ENCODE peak calls at places on chromosomes 7 and 10, in six cellular contexts. P is NCI-H1417, T is GM12891, N is heart left ventricle, M is left cardiac atrium, O is NCI-H1105. H is an unnamed sample.

GRCh38 chr10:59709472-59710125 is at the start of gene SLC16A9:
- DNase-seq in P (peak; percentile 61), T (peak; percentile 71), N (peak; percentile 63), M (peak; percentile 46), O (peak; percentile 32), H (peak; percentile 21)

GRCh38 chr10:6201511-6201975 is 1.2 kb upstream of the PFKFB3 start:
- DNase-seq in P (peak; percentile 30), T (peak; percentile 75), N (peak; percentile 84), M (peak; percentile 75), O (no peak), H (peak; percentile 41)

GRCh38 chr7:24965831-24966708 is 13.9 kb downstream of the OSBPL3 start:
- DNase-seq in P (peak; percentile 25), T (no peak), N (peak; percentile 38), M (peak; percentile 25), O (no peak), H (peak; percentile 95)

GRCh38 chr10:125161570-125162139 is 1.3 kb upstream of the CTBP2 start:
- DNase-seq in P (no peak), T (no peak), N (peak; percentile 39), M (no peak), O (no peak), H (no peak)

GRCh38 chr7:105638942-105639495 is 57.7 kb upstream of the EFCAB10 start:
- DNase-seq in P (peak; percentile 88), T (no peak), N (no peak), M (no peak), O (no peak), H (no peak)

GRCh38 chr10:71748671-71749191 is 24.6 kb downstream of the VSIR start:
- DNase-seq in P (no peak), T (peak; percentile 72), N (peak; percentile 88), M (peak; percentile 82), O (no peak), H (peak; percentile 70)

GRCh38 chr7:116446179-116446855 is 53.2 kb upstream of the CAV2 start:
- DNase-seq in P (no peak), T (no peak), N (no peak), M (no peak), O (no peak), H (no peak)

GRCh38 chr10:11798862-11799735 is 24.1 kb upstream of the PROSER2 start:
- DNase-seq in P (no peak), T (no peak), N (no peak), M (no peak), O (no peak), H (no peak)

GRCh38 chr7:28626629-28627262 is 214.4 kb downstream of the CREB5 start:
- DNase-seq in P (peak; percentile 22), T (peak; percentile 16), N (no peak), M (peak; percentile 24), O (peak; percentile 25), H (no peak)

GRCh38 chr7:148142660-148143248 is 447.8 kb upstream of the C7orf33 start:
- DNase-seq in P (peak; percentile 40), T (peak; percentile 6), N (no peak), M (no peak), O (peak; percentile 47), H (no peak)

GRCh38 chr7:92644406-92645113 is 54.4 kb upstream of the FAM133B start:
- DNase-seq in P (no peak), T (no peak), N (peak; percentile 87), M (peak; percentile 72), O (no peak), H (no peak)

GRCh38 chr10:7953447-7953846 is 101.0 kb upstream of the GATA3 start:
- DNase-seq in P (no peak), T (no peak), N (no peak), M (no peak), O (no peak), H (no peak)

GRCh38 chr7:2199956-2200583 is 32.7 kb downstream of the MAD1L1 start:
- DNase-seq in P (no peak), T (no peak), N (no peak), M (no peak), O (no peak), H (no peak)

GRCh38 chr7:37336259-37336658 is 112.4 kb downstream of the ELMO1 start:
- DNase-seq in P (no peak), T (no peak), N (no peak), M (no peak), O (no peak), H (peak; percentile 93)

GRCh38 chr10:59025981-59026730 is 150.3 kb upstream of the PHYHIPL start:
- DNase-seq in P (no peak), T (no peak), N (no peak), M (no peak), O (no peak), H (no peak)

GRCh38 chr7:148772297-148773089 is 73.8 kb downstream of the CUL1 start:
- DNase-seq in P (peak; percentile 24), T (no peak), N (no peak), M (no peak), O (no peak), H (no peak)

GRCh38 chr10:114499630-114500190 is 95.4 kb upstream of the AFAP1L2 start:
- DNase-seq in P (peak; percentile 23), T (no peak), N (no peak), M (no peak), O (no peak), H (peak; percentile 77)

GRCh38 chr7:76358053-76358477 is 726 bp downstream of the YWHAG start:
- DNase-seq in P (peak; percentile 87), T (no peak), N (peak; percentile 78), M (peak; percentile 71), O (peak; percentile 35), H (no peak)

GRCh38 chr10:89147256-89147655 is 59.9 kb downstream of the CH25H start:
- DNase-seq in P (no peak), T (no peak), N (no peak), M (no peak), O (no peak), H (no peak)

GRCh38 chr7:42596737-42597136 is 315.1 kb downstream of the C7orf25 start:
- DNase-seq in P (no peak), T (no peak), N (no peak), M (no peak), O (no peak), H (no peak)

GRCh38 chr10:96017227-96017687 is 26.1 kb upstream of the CCNJ start:
- DNase-seq in P (peak; percentile 43), T (peak; percentile 22), N (no peak), M (no peak), O (peak; percentile 33), H (peak; percentile 38)

GRCh38 chr7:81014266-81014665 is 95.4 kb upstream of the SEMA3C start:
- DNase-seq in P (no peak), T (no peak), N (no peak), M (no peak), O (no peak), H (no peak)

GRCh38 chr10:102780246-102780645 is 36.5 kb downstream of the WBP1L start:
- DNase-seq in P (no peak), T (no peak), N (no peak), M (no peak), O (no peak), H (no peak)

GRCh38 chr10:118800920-118801319 is 46.1 kb upstream of the CACUL1 start:
- DNase-seq in P (no peak), T (no peak), N (no peak), M (no peak), O (no peak), H (no peak)

GRCh38 chr10:24669285-24669861 is 54.3 kb downstream of the ARHGAP21 start:
- DNase-seq in P (no peak), T (no peak), N (no peak), M (no peak), O (no peak), H (no peak)

GRCh38 chr10:62795750-62796149 is 8.8 kb upstream of the ADO start:
- DNase-seq in P (no peak), T (no peak), N (peak; percentile 32), M (no peak), O (no peak), H (no peak)

GRCh38 chr7:26891400-26892355 is 27.3 kb upstream of the SKAP2 start:
- DNase-seq in P (no peak), T (no peak), N (no peak), M (no peak), O (no peak), H (no peak)

GRCh38 chr7:137873524-137873923 is 26.8 kb upstream of the DGKI start:
- DNase-seq in P (no peak), T (no peak), N (no peak), M (no peak), O (no peak), H (no peak)

GRCh38 chr7:4472739-4473138 is 209.4 kb upstream of the FOXK1 start:
- DNase-seq in P (peak; percentile 15), T (no peak), N (no peak), M (no peak), O (no peak), H (no peak)

GRCh38 chr7:15801565-15801964 is 115.1 kb upstream of the MEOX2 start:
- DNase-seq in P (no peak), T (no peak), N (no peak), M (peak; percentile 21), O (no peak), H (no peak)

GRCh38 chr7:8360564-8361153 is 72.8 kb upstream of the NXPH1 start:
- DNase-seq in P (no peak), T (no peak), N (no peak), M (no peak), O (no peak), H (no peak)

GRCh38 chr10:120457431-120458172 is 575 bp downstream of the PLPP4 start:
- DNase-seq in P (no peak), T (no peak), N (no peak), M (no peak), O (no peak), H (no peak)

GRCh38 chr10:68732651-68733050 is 11.6 kb downstream of the CCAR1 start:
- DNase-seq in P (no peak), T (no peak), N (no peak), M (no peak), O (no peak), H (no peak)

GRCh38 chr10:35390441-35390840 is 54.1 kb downstream of the CCNY start:
- DNase-seq in P (no peak), T (no peak), N (no peak), M (no peak), O (no peak), H (no peak)

GRCh38 chr10:4470231-4470840 is 355.7 kb upstream of the AKR1E2 start:
- DNase-seq in P (no peak), T (no peak), N (no peak), M (no peak), O (no peak), H (no peak)

GRCh38 chr7:85833071-85833470 is 646.2 kb upstream of the SEMA3D start:
- DNase-seq in P (no peak), T (no peak), N (no peak), M (no peak), O (no peak), H (no peak)

GRCh38 chr10:113665806-113666354 is 2.0 kb upstream of the NRAP start:
- DNase-seq in P (no peak), T (no peak), N (no peak), M (no peak), O (no peak), H (no peak)

GRCh38 chr10:101155896-101156295 is 24.8 kb downstream of the TLX1 start:
- DNase-seq in P (no peak), T (no peak), N (no peak), M (no peak), O (no peak), H (no peak)

GRCh38 chr7:151511946-151512345 is 7.7 kb downstream of the RHEB start:
- DNase-seq in P (no peak), T (no peak), N (no peak), M (no peak), O (no peak), H (no peak)